ENCODE peak calls at places on chromosome 21, in ten cellular contexts. One of them, this sample, is unnamed.

GRCh38 chr21:15094706-15095105 is 29.9 kb upstream of the NRIP1 start:
- DNase-seq in heart left ventricle: no peak
- DNase-seq in testis: no peak
- DNase-seq in breast epithelium: no peak
- DNase-seq in ovary: no peak
- DNase-seq in K562: no peak
- DNase-seq in sigmoid colon: no peak
- DNase-seq in adrenal gland: no peak
- DNase-seq in IMR-90: no peak
- DNase-seq in endothelial cell of umbilical vein: no peak
- DNase-seq in this sample: no peak

GRCh38 chr21:40548134-40548533 is 298.8 kb downstream of the DSCAM start:
- DNase-seq in sigmoid colon: no peak
- DNase-seq in adrenal gland: no peak
- DNase-seq in IMR-90: no peak
- DNase-seq in endothelial cell of umbilical vein: no peak
- DNase-seq in K562: no peak
- DNase-seq in heart left ventricle: no peak
- DNase-seq in breast epithelium: no peak
- DNase-seq in ovary: no peak
- DNase-seq in testis: no peak
- DNase-seq in this sample: no peak

GRCh38 chr21:36122977-36123376 is 11.9 kb upstream of the CBR3 start:
- DNase-seq in testis: no peak
- DNase-seq in ovary: no peak
- DNase-seq in K562: peak; percentile 28
- DNase-seq in endothelial cell of umbilical vein: peak; percentile 11
- DNase-seq in breast epithelium: no peak
- DNase-seq in heart left ventricle: no peak
- DNase-seq in adrenal gland: no peak
- DNase-seq in IMR-90: no peak
- DNase-seq in sigmoid colon: no peak
- DNase-seq in this sample: no peak

GRCh38 chr21:15617968-15618367 is 111.8 kb upstream of the USP25 start:
- DNase-seq in testis: no peak
- DNase-seq in ovary: no peak
- DNase-seq in sigmoid colon: no peak
- DNase-seq in breast epithelium: no peak
- DNase-seq in IMR-90: peak; percentile 21
- DNase-seq in adrenal gland: no peak
- DNase-seq in endothelial cell of umbilical vein: peak; percentile 16
- DNase-seq in heart left ventricle: no peak
- DNase-seq in K562: no peak
- DNase-seq in this sample: no peak

GRCh38 chr21:44657635-44658183 is at the start of gene KRTAP12-3:
- DNase-seq in IMR-90: peak; percentile 7
- DNase-seq in adrenal gland: no peak
- DNase-seq in K562: no peak
- DNase-seq in testis: no peak
- DNase-seq in ovary: no peak
- DNase-seq in endothelial cell of umbilical vein: no peak
- DNase-seq in breast epithelium: no peak
- DNase-seq in sigmoid colon: no peak
- DNase-seq in heart left ventricle: no peak
- DNase-seq in this sample: no peak

GRCh38 chr21:44509539-44509938 is 30.5 kb downstream of the KRTAP10-1 start:
- DNase-seq in endothelial cell of umbilical vein: no peak
- DNase-seq in IMR-90: no peak
- DNase-seq in breast epithelium: peak; percentile 77
- DNase-seq in ovary: no peak
- DNase-seq in K562: no peak
- DNase-seq in adrenal gland: no peak
- DNase-seq in sigmoid colon: no peak
- DNase-seq in testis: peak; percentile 31
- DNase-seq in heart left ventricle: peak; percentile 74
- DNase-seq in this sample: no peak

GRCh38 chr21:25938673-25939395 is 204.1 kb downstream of the GABPA start:
- DNase-seq in IMR-90: no peak
- DNase-seq in breast epithelium: no peak
- DNase-seq in endothelial cell of umbilical vein: peak; percentile 57
- DNase-seq in testis: no peak
- DNase-seq in K562: no peak
- DNase-seq in ovary: no peak
- DNase-seq in heart left ventricle: peak; percentile 14
- DNase-seq in adrenal gland: no peak
- DNase-seq in sigmoid colon: no peak
- DNase-seq in this sample: no peak

GRCh38 chr21:43810505-43811261 is 21.3 kb downstream of the RRP1 start:
- DNase-seq in heart left ventricle: peak; percentile 83
- DNase-seq in breast epithelium: peak; percentile 83
- DNase-seq in endothelial cell of umbilical vein: peak; percentile 56
- DNase-seq in IMR-90: peak; percentile 44
- DNase-seq in K562: peak; percentile 96
- DNase-seq in testis: peak; percentile 84
- DNase-seq in ovary: peak; percentile 84
- DNase-seq in adrenal gland: peak; percentile 95
- DNase-seq in sigmoid colon: peak; percentile 86
- DNase-seq in this sample: no peak

GRCh38 chr21:46665566-46665965 is 30.1 kb downstream of the PRMT2 start:
- DNase-seq in K562: no peak
- DNase-seq in ovary: no peak
- DNase-seq in endothelial cell of umbilical vein: no peak
- DNase-seq in IMR-90: no peak
- DNase-seq in sigmoid colon: no peak
- DNase-seq in adrenal gland: no peak
- DNase-seq in breast epithelium: no peak
- DNase-seq in testis: no peak
- DNase-seq in heart left ventricle: no peak
- DNase-seq in this sample: no peak

GRCh38 chr21:46667191-46667734 is 31.8 kb downstream of the PRMT2 start:
- DNase-seq in K562: no peak
- DNase-seq in adrenal gland: no peak
- DNase-seq in sigmoid colon: no peak
- DNase-seq in heart left ventricle: no peak
- DNase-seq in IMR-90: peak; percentile 16
- DNase-seq in endothelial cell of umbilical vein: peak; percentile 21
- DNase-seq in testis: no peak
- DNase-seq in ovary: no peak
- DNase-seq in breast epithelium: no peak
- DNase-seq in this sample: no peak

GRCh38 chr21:46664316-46664995 is 29.0 kb downstream of the PRMT2 start:
- DNase-seq in K562: no peak
- DNase-seq in IMR-90: no peak
- DNase-seq in testis: no peak
- DNase-seq in breast epithelium: no peak
- DNase-seq in heart left ventricle: no peak
- DNase-seq in sigmoid colon: no peak
- DNase-seq in ovary: no peak
- DNase-seq in adrenal gland: no peak
- DNase-seq in endothelial cell of umbilical vein: no peak
- DNase-seq in this sample: no peak

GRCh38 chr21:46668381-46668780 is 32.9 kb downstream of the PRMT2 start:
- DNase-seq in IMR-90: no peak
- DNase-seq in heart left ventricle: no peak
- DNase-seq in testis: no peak
- DNase-seq in breast epithelium: no peak
- DNase-seq in adrenal gland: no peak
- DNase-seq in ovary: no peak
- DNase-seq in K562: no peak
- DNase-seq in sigmoid colon: no peak
- DNase-seq in endothelial cell of umbilical vein: no peak
- DNase-seq in this sample: no peak

GRCh38 chr21:46667735-46668380 is 32.4 kb downstream of the PRMT2 start:
- DNase-seq in endothelial cell of umbilical vein: peak; percentile 22
- DNase-seq in breast epithelium: no peak
- DNase-seq in K562: no peak
- DNase-seq in ovary: no peak
- DNase-seq in sigmoid colon: no peak
- DNase-seq in heart left ventricle: no peak
- DNase-seq in adrenal gland: no peak
- DNase-seq in IMR-90: peak; percentile 17
- DNase-seq in testis: no peak
- DNase-seq in this sample: no peak
- TF ChIP-seq POLR2A in endothelial cell of umbilical vein: no peak
- TF ChIP-seq POLR2A in breast epithelium: no peak
- TF ChIP-seq POLR2A in K562: no peak
- TF ChIP-seq POLR2A in ovary: no peak
- TF ChIP-seq POLR2A in sigmoid colon: no peak
- TF ChIP-seq POLR2A in heart left ventricle: no peak
- TF ChIP-seq POLR2A in adrenal gland: no peak
- TF ChIP-seq POLR2A in IMR-90: no peak
- TF ChIP-seq POLR2A in testis: no peak
- TF ChIP-seq POLR2A in this sample: no peak

GRCh38 chr21:46221664-46222435 is 6.7 kb downstream of the LSS start:
- DNase-seq in heart left ventricle: peak; percentile 45
- DNase-seq in testis: peak; percentile 7
- DNase-seq in breast epithelium: peak; percentile 24
- DNase-seq in K562: no peak
- DNase-seq in endothelial cell of umbilical vein: no peak
- DNase-seq in IMR-90: no peak
- DNase-seq in sigmoid colon: peak; percentile 55
- DNase-seq in adrenal gland: peak; percentile 17
- DNase-seq in ovary: no peak
- DNase-seq in this sample: no peak

GRCh38 chr21:46220847-46221246 is 7.7 kb downstream of the LSS start:
- DNase-seq in endothelial cell of umbilical vein: no peak
- DNase-seq in ovary: no peak
- DNase-seq in testis: peak; percentile 2
- DNase-seq in adrenal gland: peak; percentile 10
- DNase-seq in heart left ventricle: no peak
- DNase-seq in K562: no peak
- DNase-seq in IMR-90: no peak
- DNase-seq in sigmoid colon: peak; percentile 50
- DNase-seq in breast epithelium: peak; percentile 40
- DNase-seq in this sample: no peak

GRCh38 chr21:46222436-46223116 is 6.0 kb downstream of the LSS start:
- DNase-seq in sigmoid colon: peak; percentile 58
- DNase-seq in K562: no peak
- DNase-seq in endothelial cell of umbilical vein: no peak
- DNase-seq in ovary: no peak
- DNase-seq in adrenal gland: no peak
- DNase-seq in IMR-90: no peak
- DNase-seq in testis: peak; percentile 10
- DNase-seq in heart left ventricle: no peak
- DNase-seq in breast epithelium: peak; percentile 17
- DNase-seq in this sample: no peak

GRCh38 chr21:46220275-46220810 is 8.2 kb downstream of the LSS start:
- DNase-seq in K562: no peak
- DNase-seq in sigmoid colon: peak; percentile 56
- DNase-seq in endothelial cell of umbilical vein: no peak
- DNase-seq in ovary: peak; percentile 13
- DNase-seq in breast epithelium: peak; percentile 12
- DNase-seq in adrenal gland: peak; percentile 13
- DNase-seq in testis: peak; percentile 12
- DNase-seq in IMR-90: no peak
- DNase-seq in heart left ventricle: no peak
- DNase-seq in this sample: no peak

DNA sequence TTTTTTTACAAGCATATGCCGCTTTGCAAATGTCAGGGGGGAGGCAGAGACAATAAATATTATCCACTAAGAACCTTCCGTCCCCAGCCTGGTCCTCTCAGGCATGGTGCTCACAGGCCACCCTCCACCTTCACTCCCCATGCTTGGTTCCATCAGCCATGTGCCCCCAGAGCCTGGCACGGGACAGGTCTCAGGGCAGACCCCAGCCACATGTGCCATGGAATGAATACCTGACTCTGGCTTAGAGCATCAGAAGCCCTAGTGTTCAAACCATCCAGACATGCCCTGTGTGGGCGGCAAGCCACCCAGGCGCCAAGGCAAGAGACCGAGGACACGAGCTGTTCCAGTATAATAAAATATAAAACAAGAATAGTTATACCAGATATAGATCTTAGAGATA is 5.4 kb downstream of the LSS start:
- DNase-seq in K562: no peak
- DNase-seq in testis: peak; percentile 12
- DNase-seq in adrenal gland: no peak
- DNase-seq in sigmoid colon: peak; percentile 56
- DNase-seq in ovary: no peak
- DNase-seq in heart left ventricle: no peak
- DNase-seq in endothelial cell of umbilical vein: no peak
- DNase-seq in breast epithelium: no peak
- DNase-seq in IMR-90: no peak
- DNase-seq in this sample: no peak
- H3K4me1 ChIP-seq in K562: peaks cover 22% of the 10 kb centered on the region
- H3K4me1 ChIP-seq in testis: peaks cover 19% of the 10 kb centered on the region
- H3K4me1 ChIP-seq in adrenal gland: peaks cover 8% of the 10 kb centered on the region
- H3K4me1 ChIP-seq in sigmoid colon: peaks cover 29% of the 10 kb centered on the region
- H3K4me1 ChIP-seq in ovary: peaks cover 8% of the 10 kb centered on the region
- H3K4me1 ChIP-seq in heart left ventricle: peaks cover 27% of the 10 kb centered on the region
- H3K4me1 ChIP-seq in endothelial cell of umbilical vein: peaks cover 15% of the 10 kb centered on the region
- H3K4me1 ChIP-seq in breast epithelium: peaks cover 9% of the 10 kb centered on the region
- H3K4me1 ChIP-seq in IMR-90: peaks cover 9% of the 10 kb centered on the region
- H3K4me1 ChIP-seq in this sample: peaks cover 39% of the 10 kb centered on the region

DNA sequence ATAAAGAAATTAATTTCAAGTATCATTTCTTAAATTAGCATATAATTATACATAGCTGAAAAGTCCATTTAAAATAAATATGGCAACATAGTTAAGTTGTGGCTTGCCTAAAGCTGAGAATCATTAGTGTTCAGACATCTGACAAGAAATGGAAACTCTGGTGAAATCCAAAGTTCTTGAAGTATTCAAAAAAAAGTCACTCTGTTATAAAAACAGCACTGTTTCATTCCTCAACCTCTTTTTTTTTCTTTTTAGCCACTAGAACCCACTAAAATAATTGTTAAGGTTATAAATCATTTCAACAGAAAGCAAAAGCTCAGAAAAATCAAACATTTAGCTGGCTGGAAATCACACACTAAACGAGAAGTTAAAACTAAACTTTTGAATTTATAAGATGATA is 476.7 kb downstream of the LTN1 start:
- DNase-seq in heart left ventricle: no peak
- DNase-seq in endothelial cell of umbilical vein: no peak
- DNase-seq in IMR-90: no peak
- DNase-seq in testis: no peak
- DNase-seq in breast epithelium: no peak
- DNase-seq in K562: no peak
- DNase-seq in adrenal gland: no peak
- DNase-seq in sigmoid colon: no peak
- DNase-seq in ovary: no peak
- DNase-seq in this sample: no peak
- H3K27ac ChIP-seq in heart left ventricle: no peak overlapping the region
- H3K27ac ChIP-seq in endothelial cell of umbilical vein: no peak overlapping the region
- H3K27ac ChIP-seq in IMR-90: no peak overlapping the region
- H3K27ac ChIP-seq in testis: no peak overlapping the region
- H3K27ac ChIP-seq in breast epithelium: no peak overlapping the region
- H3K27ac ChIP-seq in K562: no peak overlapping the region
- H3K27ac ChIP-seq in adrenal gland: no peak overlapping the region
- H3K27ac ChIP-seq in sigmoid colon: no peak overlapping the region
- H3K27ac ChIP-seq in ovary: no peak overlapping the region
- H3K27ac ChIP-seq in this sample: no peak overlapping the region

DNA sequence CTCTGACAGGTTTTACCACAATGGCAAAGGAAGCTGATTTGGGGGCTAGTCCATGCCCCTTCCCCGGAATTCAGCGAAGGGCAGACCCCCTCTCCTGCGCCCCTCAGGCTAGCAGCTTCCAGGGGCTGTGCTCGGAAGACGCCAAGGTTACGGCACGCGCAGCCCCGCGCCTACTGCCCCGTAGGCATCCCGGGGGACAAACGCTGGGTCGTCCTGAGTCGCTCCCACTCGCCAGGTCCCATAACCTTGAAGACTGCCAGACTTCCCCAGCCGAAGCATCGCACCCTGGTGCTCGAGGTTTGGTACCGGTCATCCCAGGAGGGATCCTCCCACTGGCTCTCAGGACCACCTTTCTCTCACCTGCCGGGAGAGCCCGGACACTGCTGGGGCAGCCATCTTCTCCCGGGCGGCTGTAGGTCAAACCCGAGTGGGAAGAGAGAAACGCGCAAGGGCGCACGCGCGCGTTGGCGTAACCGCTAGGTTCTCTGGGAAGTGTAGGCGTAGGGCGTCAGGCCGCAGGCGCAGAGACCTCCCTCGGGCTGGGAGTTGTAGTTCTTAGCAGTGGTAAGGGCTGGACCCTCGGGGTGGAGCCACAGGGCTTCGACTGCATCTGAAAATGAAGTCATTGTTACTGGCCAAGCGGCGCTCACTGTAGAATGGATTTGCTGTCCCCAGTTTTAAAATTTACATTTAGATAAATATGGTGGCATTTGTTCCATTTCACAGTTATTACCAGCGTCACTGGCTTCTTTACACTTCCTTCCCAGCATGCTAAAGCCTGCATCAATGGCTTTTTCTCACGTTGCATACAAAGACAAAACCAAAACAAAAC is at the start of gene ATP5PO:
- DNase-seq in adrenal gland: peak; percentile 98
- DNase-seq in testis: peak; percentile 98
- DNase-seq in K562: peak; percentile 100
- DNase-seq in breast epithelium: peak; percentile 96
- DNase-seq in endothelial cell of umbilical vein: peak; percentile 99
- DNase-seq in ovary: peak; percentile 96
- DNase-seq in IMR-90: peak; percentile 98
- DNase-seq in sigmoid colon: peak; percentile 99
- DNase-seq in heart left ventricle: peak; percentile 97
- DNase-seq in this sample: peak; percentile 83
- TF ChIP-seq POLR2A in adrenal gland: no peak
- TF ChIP-seq POLR2A in testis: peak; percentile 28
- TF ChIP-seq POLR2A in K562: peak; percentile 99
- TF ChIP-seq POLR2A in breast epithelium: peak; percentile 65
- TF ChIP-seq POLR2A in endothelial cell of umbilical vein: peak; percentile 93
- TF ChIP-seq POLR2A in ovary: peak; percentile 61
- TF ChIP-seq POLR2A in IMR-90: peak; percentile 86
- TF ChIP-seq POLR2A in sigmoid colon: peak; percentile 89
- TF ChIP-seq POLR2A in heart left ventricle: peak; percentile 92
- TF ChIP-seq POLR2A in this sample: peak; percentile 91

This sample was measured in esophagus squamous epithelium.